ENCODE peak calls at places on chromosomes 1 and 21, in seven cellular contexts. C is right cardiac atrium, S is fibroblast of mammary gland, B is AG10803, A is GM23338, E is heart left ventricle, T is astrocyte of the spinal cord. R is an unnamed sample.

GRCh38 chr1:18796950-18797349 is 62.5 kb downstream of the TAS1R2 start:
- DNase-seq in A (no peak), S (no peak), B (no peak), T (no peak), C (no peak), E (no peak), R (no peak)

GRCh38 chr1:183087001-183087400 is 63.8 kb downstream of the LAMC1 start:
- DNase-seq in A (no peak), B (no peak), T (no peak), E (no peak), S (no peak), C (no peak), R (no peak)

GRCh38 chr1:180360333-180361075 is 130.4 kb downstream of the LHX4 start:
- DNase-seq in A (no peak), S (peak), C (no peak), E (no peak), T (peak), B (peak), R (no peak)

GRCh38 chr1:199242601-199243000 is 603.8 kb downstream of the PTPRC start:
- DNase-seq in T (no peak), B (no peak), C (no peak), S (no peak), E (no peak), A (no peak), R (no peak)

GRCh38 chr21:41581592-41582228 is 73.8 kb upstream of the TMPRSS2 start:
- DNase-seq in S (no peak), E (no peak), A (no peak), C (no peak), B (no peak), T (no peak), R (no peak)

GRCh38 chr1:84712288-84712874 is 22.1 kb upstream of the SSX2IP start:
- DNase-seq in A (no peak), E (no peak), T (peak), S (peak), B (peak), C (no peak), R (no peak)

GRCh38 chr1:216854836-216855485 is 131.7 kb upstream of the ESRRG start:
- DNase-seq in E (no peak), C (no peak), T (no peak), A (no peak), S (no peak), B (no peak), R (no peak)

GRCh38 chr1:115402753-115403184 is 64.7 kb upstream of the NGF start:
- DNase-seq in A (no peak), T (peak), S (no peak), C (peak), E (no peak), B (no peak), R (no peak)

GRCh38 chr1:184945678-184946412 is 28.5 kb downstream of the NIBAN1 start:
- DNase-seq in A (no peak), C (no peak), E (no peak), T (no peak), S (peak), B (peak), R (no peak)

GRCh38 chr1:179313004-179313403 is 19.4 kb downstream of the SOAT1 start:
- DNase-seq in S (no peak), A (no peak), T (no peak), E (no peak), C (no peak), B (no peak), R (no peak)

GRCh38 chr1:70707214-70707613 is 296.1 kb downstream of the CTH start:
- DNase-seq in S (no peak), T (no peak), B (no peak), A (no peak), E (no peak), C (no peak), R (no peak)

GRCh38 chr1:54245501-54245900 is 45.5 kb downstream of the MRPL37 start:
- DNase-seq in T (peak), C (no peak), B (peak), S (peak), A (no peak), E (no peak), R (no peak)

GRCh38 chr1:30472526-30472925 is 250.9 kb downstream of the MATN1 start:
- DNase-seq in S (no peak), C (no peak), B (no peak), A (no peak), T (no peak), E (no peak), R (no peak)

DNA sequence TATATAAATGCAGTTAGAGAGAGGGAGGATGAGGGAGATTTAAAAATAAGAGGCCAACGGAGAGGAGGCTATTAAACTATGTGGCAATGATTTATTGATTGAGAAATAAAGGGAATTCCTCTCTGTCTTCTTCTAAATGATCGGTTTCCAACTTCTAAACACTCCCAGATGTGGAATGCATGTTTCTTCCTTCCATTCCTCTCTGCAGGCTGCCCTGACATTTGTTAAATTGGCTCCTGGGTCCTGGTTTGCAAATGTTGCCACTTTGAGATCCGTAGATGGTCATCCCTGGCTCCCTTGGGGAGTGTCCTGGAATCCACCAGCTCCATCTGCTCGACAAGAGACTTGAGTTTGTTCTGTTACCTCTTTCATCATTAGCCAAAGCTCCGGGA is 10.3 kb upstream of the C1orf198 start:
- DNase-seq in B (peak), A (no peak), E (no peak), S (peak), T (peak), C (no peak), R (no peak)
- H3K4me3 ChIP-seq in B (peak), A (no peak), E (no peak), S (no peak), T (no peak), C (no peak), R (no peak)

GRCh38 chr1:43997295-43997694 is 5.9 kb downstream of the CCDC24 start:
- DNase-seq in B (no peak), S (no peak), C (no peak), A (no peak), T (no peak), E (no peak), R (no peak)
- H3K4me3 ChIP-seq in B (no peak), S (no peak), C (no peak), A (no peak), T (no peak), E (no peak), R (no peak)

GRCh38 chr1:190175320-190175719 is 302.3 kb downstream of the BRINP3 start:
- DNase-seq in E (no peak), B (no peak), S (no peak), A (no peak), T (peak), C (no peak), R (no peak)
- H3K4me3 ChIP-seq in E (no peak), B (no peak), S (no peak), A (no peak), T (no peak), C (no peak), R (no peak)

GRCh38 chr1:6462412-6463119 is 3.4 kb downstream of the TNFRSF25 start:
- DNase-seq in B (no peak), E (no peak), S (no peak), C (peak), A (no peak), T (no peak), R (no peak)

GRCh38 chr1:6459850-6460265 is 6.1 kb downstream of the TNFRSF25 start:
- DNase-seq in S (no peak), A (no peak), C (peak), T (no peak), B (no peak), E (no peak), R (no peak)

GRCh38 chr1:6461538-6462411 is 4.2 kb downstream of the TNFRSF25 start:
- DNase-seq in A (no peak), S (no peak), B (no peak), T (no peak), C (peak), E (no peak), R (no peak)

GRCh38 chr1:6461237-6461530 is 4.8 kb downstream of the TNFRSF25 start:
- DNase-seq in S (no peak), A (no peak), T (no peak), B (no peak), C (peak), E (no peak), R (no peak)

DNA sequence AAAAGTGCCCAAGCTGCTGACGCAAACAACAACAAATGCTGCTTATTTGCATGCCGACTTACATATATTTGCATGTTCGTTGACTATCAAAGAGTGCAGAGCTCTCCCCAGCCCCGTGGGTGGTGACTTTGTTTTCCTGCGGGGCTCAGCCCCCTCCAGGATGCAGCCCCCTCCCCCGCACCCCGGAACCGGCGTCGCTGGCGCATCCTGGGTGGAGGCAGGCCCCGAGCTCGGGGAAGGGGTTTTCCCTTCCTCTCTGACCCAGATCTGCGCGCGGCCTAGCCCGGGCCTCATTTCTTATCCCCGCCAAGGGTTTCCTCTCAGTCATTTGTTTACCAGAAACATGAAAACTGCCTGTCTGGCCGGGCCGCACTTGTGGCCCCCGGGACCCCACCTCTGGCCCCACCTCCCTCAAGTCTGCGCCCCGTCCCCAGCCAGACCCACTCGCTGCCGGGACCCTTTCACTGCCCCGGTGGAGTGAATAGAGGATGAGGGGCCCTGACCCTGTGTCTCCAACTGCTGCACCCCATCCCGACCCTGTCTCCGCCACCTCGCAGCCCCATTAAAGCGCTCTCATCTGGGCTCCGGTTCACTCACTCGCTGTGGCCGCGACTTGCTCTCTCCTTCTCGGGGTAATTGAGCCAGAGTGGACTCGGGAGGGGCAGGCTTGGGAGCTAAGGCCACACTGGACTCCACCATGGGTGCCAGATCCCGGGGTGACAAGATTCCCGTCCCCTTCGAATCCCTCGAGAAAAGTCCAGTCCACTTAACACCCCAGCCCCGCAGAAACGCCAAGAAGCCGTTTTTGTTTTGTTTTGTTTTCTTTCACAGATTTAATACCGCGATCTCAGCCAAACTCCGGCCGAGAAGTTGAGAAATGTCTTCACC is 5.4 kb downstream of the TNFRSF25 start:
- DNase-seq in T (no peak), B (no peak), E (no peak), C (peak), S (no peak), A (no peak), R (no peak)
- H3K4me3 ChIP-seq in T (no peak), B (no peak), E (peak), C (peak), S (no peak), A (peak), R (peak)